ENCODE peak calls at places on chromosomes 2 and 18, in four cellular contexts. One of them, this sample, is unnamed.

GRCh38 chr2:126657636-126658315 is 1.8 kb downstream of the GYPC start:
- DNase-seq in mesendoderm: peak
- DNase-seq in IMR-90: peak
- DNase-seq in H1: peak
- DNase-seq in this sample: peak

GRCh38 chr2:23637011-23637778 is 252.2 kb downstream of the KLHL29 start:
- DNase-seq in mesendoderm: peak
- DNase-seq in IMR-90: peak
- DNase-seq in H1: no peak
- DNase-seq in this sample: no peak

GRCh38 chr18:26089247-26090129 is 925 bp downstream of the SS18 start:
- DNase-seq in mesendoderm: peak
- DNase-seq in IMR-90: peak
- DNase-seq in H1: peak
- DNase-seq in this sample: peak

GRCh38 chr2:74063486-74063885 is 78.8 kb downstream of the TET3 start:
- DNase-seq in mesendoderm: no peak
- DNase-seq in IMR-90: peak
- DNase-seq in H1: no peak
- DNase-seq in this sample: no peak

GRCh38 chr2:235803028-235803427 is 309.2 kb downstream of the AGAP1 start:
- DNase-seq in mesendoderm: no peak
- DNase-seq in IMR-90: peak
- DNase-seq in H1: no peak
- DNase-seq in this sample: no peak

GRCh38 chr2:203905661-203906060 is 30.9 kb upstream of the ICOS start:
- DNase-seq in mesendoderm: no peak
- DNase-seq in IMR-90: peak
- DNase-seq in H1: no peak
- DNase-seq in this sample: no peak

GRCh38 chr2:236334122-236334876 is 70.1 kb upstream of the ASB18 start:
- DNase-seq in mesendoderm: no peak
- DNase-seq in IMR-90: no peak
- DNase-seq in H1: no peak
- DNase-seq in this sample: no peak

GRCh38 chr2:114089636-114090325 is 199.9 kb downstream of the ACTR3 start:
- DNase-seq in mesendoderm: peak
- DNase-seq in IMR-90: no peak
- DNase-seq in H1: no peak
- DNase-seq in this sample: no peak

GRCh38 chr18:21489119-21489750 is 111.3 kb downstream of the ESCO1 start:
- DNase-seq in mesendoderm: peak
- DNase-seq in IMR-90: peak
- DNase-seq in H1: peak
- DNase-seq in this sample: peak

GRCh38 chr2:99926986-99927385 is 215.4 kb downstream of the AFF3 start:
- DNase-seq in mesendoderm: no peak
- DNase-seq in IMR-90: peak
- DNase-seq in H1: no peak
- DNase-seq in this sample: no peak

GRCh38 chr18:58776084-58776483 is 88.6 kb upstream of the ZNF532 start:
- DNase-seq in mesendoderm: peak
- DNase-seq in IMR-90: peak
- DNase-seq in H1: no peak
- DNase-seq in this sample: no peak

GRCh38 chr18:4908239-4908638 is 288.8 kb downstream of the AKAIN1 start:
- DNase-seq in mesendoderm: no peak
- DNase-seq in IMR-90: no peak
- DNase-seq in H1: no peak
- DNase-seq in this sample: no peak

GRCh38 chr2:100178085-100178788 is 35.8 kb upstream of the AFF3 start:
- DNase-seq in mesendoderm: peak
- DNase-seq in IMR-90: peak
- DNase-seq in H1: peak
- DNase-seq in this sample: peak

GRCh38 chr2:200086911-200087310 is 131.5 kb downstream of the MAIP1 start:
- DNase-seq in mesendoderm: no peak
- DNase-seq in IMR-90: no peak
- DNase-seq in H1: no peak
- DNase-seq in this sample: no peak

GRCh38 chr2:141348481-141348880 is 782.3 kb downstream of the LRP1B start:
- DNase-seq in mesendoderm: no peak
- DNase-seq in IMR-90: peak
- DNase-seq in H1: no peak
- DNase-seq in this sample: no peak

GRCh38 chr2:232779465-232779864 is 3.1 kb upstream of the KCNJ13 start:
- DNase-seq in mesendoderm: no peak
- DNase-seq in IMR-90: no peak
- DNase-seq in H1: no peak
- DNase-seq in this sample: no peak

GRCh38 chr18:10252952-10253680 is 201.3 kb upstream of the APCDD1 start:
- DNase-seq in mesendoderm: no peak
- DNase-seq in IMR-90: no peak
- DNase-seq in H1: no peak
- DNase-seq in this sample: no peak

GRCh38 chr2:169768262-169768995 is 30.2 kb upstream of the SSB start:
- DNase-seq in mesendoderm: no peak
- DNase-seq in IMR-90: no peak
- DNase-seq in H1: no peak
- DNase-seq in this sample: no peak

GRCh38 chr2:27903018-27903417 is 12.5 kb downstream of the BABAM2 start:
- DNase-seq in mesendoderm: no peak
- DNase-seq in IMR-90: no peak
- DNase-seq in H1: no peak
- DNase-seq in this sample: no peak

GRCh38 chr2:143685439-143686078 is 556.3 kb downstream of the ARHGAP15 start:
- DNase-seq in mesendoderm: no peak
- DNase-seq in IMR-90: no peak
- DNase-seq in H1: no peak
- DNase-seq in this sample: no peak

DNA sequence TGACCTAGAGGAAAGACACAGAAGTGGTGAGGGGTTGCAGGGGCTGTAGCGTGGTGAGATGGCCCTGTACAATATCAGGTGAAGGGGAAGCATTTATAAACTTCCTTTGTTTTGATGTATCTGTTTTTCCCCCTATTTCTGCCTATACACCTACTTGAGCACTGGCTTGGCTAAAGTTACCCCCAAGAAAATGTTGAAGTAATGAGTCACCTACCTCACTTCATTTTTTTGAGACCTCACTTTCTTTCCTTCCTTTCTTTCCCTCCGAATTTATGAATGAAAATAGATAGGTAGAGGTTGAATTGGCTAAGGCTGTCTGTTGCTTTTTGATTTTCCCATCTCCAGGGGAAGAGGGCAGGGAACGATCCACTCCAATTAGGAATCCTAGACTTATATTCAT is 231.1 kb upstream of the EPAS1 start:
- DNase-seq in mesendoderm: no peak
- DNase-seq in IMR-90: no peak
- DNase-seq in H1: no peak
- DNase-seq in this sample: no peak
- H3K4ac ChIP-seq in mesendoderm: no peak
- H3K4ac ChIP-seq in IMR-90: peak
- H3K4ac ChIP-seq in H1: no peak
- H3K4ac ChIP-seq in this sample: no peak

GRCh38 chr2:241612156-241613017 is 24.6 kb downstream of the THAP4 start:
- DNase-seq in mesendoderm: no peak
- DNase-seq in IMR-90: peak
- DNase-seq in H1: no peak
- DNase-seq in this sample: no peak
- H3K56ac ChIP-seq in mesendoderm: no peak
- H3K56ac ChIP-seq in IMR-90: no peak
- H3K56ac ChIP-seq in H1: no peak
- H3K56ac ChIP-seq in this sample: no peak

GRCh38 chr2:32931519-32931918 is 15.2 kb upstream of the LTBP1 start:
- DNase-seq in mesendoderm: no peak
- DNase-seq in IMR-90: no peak
- DNase-seq in H1: peak
- DNase-seq in this sample: no peak
- H3K4ac ChIP-seq in mesendoderm: no peak
- H3K4ac ChIP-seq in IMR-90: no peak
- H3K4ac ChIP-seq in H1: no peak
- H3K4ac ChIP-seq in this sample: no peak

GRCh38 chr2:66014450-66014849 is 420.5 kb upstream of the MEIS1 start:
- DNase-seq in mesendoderm: no peak
- DNase-seq in IMR-90: no peak
- DNase-seq in H1: no peak
- DNase-seq in this sample: no peak

GRCh38 chr2:66021296-66021695 is 413.6 kb upstream of the MEIS1 start:
- DNase-seq in mesendoderm: peak
- DNase-seq in IMR-90: no peak
- DNase-seq in H1: no peak
- DNase-seq in this sample: no peak

GRCh38 chr2:66013456-66013855 is 421.5 kb upstream of the MEIS1 start:
- DNase-seq in mesendoderm: no peak
- DNase-seq in IMR-90: no peak
- DNase-seq in H1: no peak
- DNase-seq in this sample: no peak

DNA sequence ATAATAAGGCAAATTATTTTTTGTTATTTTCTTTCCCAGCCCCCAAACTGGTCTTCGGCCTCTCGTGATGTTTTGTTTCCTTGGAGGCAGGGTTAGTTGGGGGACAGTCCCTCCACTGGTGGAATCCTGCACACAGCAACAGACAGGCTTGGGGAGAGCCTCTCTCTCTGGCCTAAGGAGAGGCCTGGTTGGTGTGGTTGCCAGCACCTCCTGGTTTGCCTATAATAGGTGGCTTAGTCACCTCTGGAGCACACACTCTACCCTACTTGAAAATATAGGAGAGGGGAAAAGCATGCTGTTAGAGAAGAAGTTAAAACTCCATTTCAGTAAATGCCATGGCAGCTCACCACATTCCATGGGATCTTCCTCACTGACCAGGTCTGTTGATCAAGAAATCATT is 417.2 kb upstream of the MEIS1 start:
- DNase-seq in mesendoderm: no peak
- DNase-seq in IMR-90: no peak
- DNase-seq in H1: no peak
- DNase-seq in this sample: no peak
- H3K56ac ChIP-seq in mesendoderm: no peak
- H3K56ac ChIP-seq in IMR-90: no peak
- H3K56ac ChIP-seq in H1: no peak
- H3K56ac ChIP-seq in this sample: no peak

GRCh38 chr2:20011276-20012031 is 1.0 kb downstream of the MATN3 start:
- DNase-seq in mesendoderm: no peak
- DNase-seq in IMR-90: no peak
- DNase-seq in H1: no peak
- DNase-seq in this sample: no peak
- H3K4ac ChIP-seq in mesendoderm: peak
- H3K4ac ChIP-seq in IMR-90: no peak
- H3K4ac ChIP-seq in H1: no peak
- H3K4ac ChIP-seq in this sample: no peak

GRCh38 chr18:1014496-1014895 is 109.8 kb downstream of the ADCYAP1 start:
- DNase-seq in mesendoderm: peak
- DNase-seq in IMR-90: no peak
- DNase-seq in H1: no peak
- DNase-seq in this sample: no peak

GRCh38 chr18:1015777-1016176 is 111.1 kb downstream of the ADCYAP1 start:
- DNase-seq in mesendoderm: no peak
- DNase-seq in IMR-90: no peak
- DNase-seq in H1: no peak
- DNase-seq in this sample: no peak

GRCh38 chr18:1012775-1013174 is 108.1 kb downstream of the ADCYAP1 start:
- DNase-seq in mesendoderm: no peak
- DNase-seq in IMR-90: no peak
- DNase-seq in H1: no peak
- DNase-seq in this sample: no peak

GRCh38 chr18:1014951-1015627 is 110.4 kb downstream of the ADCYAP1 start:
- DNase-seq in mesendoderm: peak
- DNase-seq in IMR-90: no peak
- DNase-seq in H1: no peak
- DNase-seq in this sample: peak

GRCh38 chr18:1013951-1014350 is 109.3 kb downstream of the ADCYAP1 start:
- DNase-seq in mesendoderm: peak
- DNase-seq in IMR-90: no peak
- DNase-seq in H1: no peak
- DNase-seq in this sample: no peak
- H3K56ac ChIP-seq in mesendoderm: no peak
- H3K56ac ChIP-seq in IMR-90: no peak
- H3K56ac ChIP-seq in H1: no peak
- H3K56ac ChIP-seq in this sample: no peak

GRCh38 chr2:128617029-128617590 is 298.4 kb upstream of the HS6ST1 start:
- DNase-seq in mesendoderm: no peak
- DNase-seq in IMR-90: no peak
- DNase-seq in H1: no peak
- DNase-seq in this sample: no peak

GRCh38 chr2:128618642-128619041 is 300.0 kb upstream of the HS6ST1 start:
- DNase-seq in mesendoderm: no peak
- DNase-seq in IMR-90: no peak
- DNase-seq in H1: no peak
- DNase-seq in this sample: no peak

GRCh38 chr2:128621074-128621473 is 302.4 kb upstream of the HS6ST1 start:
- DNase-seq in mesendoderm: no peak
- DNase-seq in IMR-90: no peak
- DNase-seq in H1: no peak
- DNase-seq in this sample: no peak

GRCh38 chr2:128617661-128618060 is 299.0 kb upstream of the HS6ST1 start:
- DNase-seq in mesendoderm: no peak
- DNase-seq in IMR-90: no peak
- DNase-seq in H1: no peak
- DNase-seq in this sample: no peak

GRCh38 chr2:128619471-128620325 is 301.0 kb upstream of the HS6ST1 start:
- DNase-seq in mesendoderm: no peak
- DNase-seq in IMR-90: no peak
- DNase-seq in H1: no peak
- DNase-seq in this sample: no peak
- H3K4ac ChIP-seq in mesendoderm: no peak
- H3K4ac ChIP-seq in IMR-90: no peak
- H3K4ac ChIP-seq in H1: no peak
- H3K4ac ChIP-seq in this sample: no peak